ENCODE peak calls at places on chromosomes 2 and 18, in five cellular contexts. L, C, J, P and B are unnamed samples.
A peak's percentile ranks its signal among the peaks of the same experiment; 100 is the strongest.

GRCh38 chr2:194383404-194383803 is 1273.6 kb upstream of the SLC39A10 start:
- DNase-seq in L (no peak), C (peak; percentile 3), J (no peak), P (no peak), B (no peak)

GRCh38 chr18:28114472-28114871 is 62.5 kb downstream of the CDH2 start:
- DNase-seq in L (no peak), C (peak; percentile 43), J (no peak), P (no peak), B (no peak)

GRCh38 chr2:99722726-99723125 is 232.9 kb upstream of the REV1 start:
- DNase-seq in L (no peak), C (no peak), J (no peak), P (no peak), B (no peak)

GRCh38 chr2:20229322-20230201 is 4.6 kb upstream of the SDC1 start:
- DNase-seq in L (no peak), C (no peak), J (no peak), P (no peak), B (no peak)

GRCh38 chr2:11411768-11412448 is 54.1 kb downstream of the E2F6 start:
- DNase-seq in L (peak; percentile 55), C (peak; percentile 83), J (no peak), P (peak; percentile 34), B (peak; percentile 65)

GRCh38 chr2:127654084-127654837 is 8.3 kb downstream of the GPR17 start:
- DNase-seq in L (no peak), C (no peak), J (no peak), P (peak; percentile 32), B (no peak)

GRCh38 chr2:72293620-72294019 is 146.0 kb upstream of the CYP26B1 start:
- DNase-seq in L (no peak), C (peak; percentile 58), J (no peak), P (no peak), B (no peak)

GRCh38 chr2:36423172-36423571 is 67.6 kb downstream of the CRIM1 start:
- DNase-seq in L (no peak), C (no peak), J (no peak), P (no peak), B (no peak)

GRCh38 chr18:50429207-50429948 is 54.5 kb downstream of the SKA1 start:
- DNase-seq in L (no peak), C (peak; percentile 41), J (no peak), P (no peak), B (peak; percentile 18)

GRCh38 chr2:29397743-29398142 is 282.5 kb downstream of the CLIP4 start:
- DNase-seq in L (no peak), C (no peak), J (no peak), P (no peak), B (no peak)

GRCh38 chr2:205175831-205176230 is 506.5 kb upstream of the NRP2 start:
- DNase-seq in L (peak; percentile 13), C (no peak), J (no peak), P (no peak), B (no peak)

GRCh38 chr2:234763051-234763909 is 188.5 kb upstream of the SH3BP4 start:
- DNase-seq in L (no peak), C (no peak), J (no peak), P (no peak), B (peak; percentile 86)

GRCh38 chr18:68519341-68519740 is 195.6 kb downstream of the TMX3 start:
- DNase-seq in L (no peak), C (no peak), J (no peak), P (no peak), B (no peak)

GRCh38 chr2:43321446-43321845 is 95.0 kb upstream of the ZFP36L2 start:
- DNase-seq in L (no peak), C (no peak), J (no peak), P (no peak), B (no peak)

GRCh38 chr2:109374548-109375130 is 239.1 kb downstream of the SEPTIN10 start:
- DNase-seq in L (no peak), C (no peak), J (no peak), P (no peak), B (no peak)

GRCh38 chr2:160583823-160584537 is 90.4 kb upstream of the RBMS1 start:
- DNase-seq in L (no peak), C (no peak), J (no peak), P (no peak), B (no peak)

GRCh38 chr18:37452697-37453385 is 112.8 kb downstream of the CELF4 start:
- DNase-seq in L (no peak), C (no peak), J (no peak), P (no peak), B (no peak)